ENCODE peak calls at places on chromosome 16, in nine cellular contexts. One of them, this sample, is unnamed.

GRCh38 chr16:53745126-53745525 is 41.2 kb downstream of the FTO start:
- DNase-seq in colonic mucosa: no peak
- DNase-seq in MM.1S: no peak
- DNase-seq in IMR-90: no peak
- DNase-seq in heart left ventricle: no peak
- DNase-seq in RWPE2: no peak
- DNase-seq in A549: no peak
- DNase-seq in heart right ventricle: no peak
- DNase-seq in AG04450: no peak
- DNase-seq in this sample: no peak

GRCh38 chr16:15689290-15689689 is 39.2 kb downstream of the NDE1 start:
- DNase-seq in colonic mucosa: no peak
- DNase-seq in MM.1S: no peak
- DNase-seq in IMR-90: peak; percentile 49
- DNase-seq in heart left ventricle: no peak
- DNase-seq in RWPE2: no peak
- DNase-seq in A549: no peak
- DNase-seq in heart right ventricle: no peak
- DNase-seq in AG04450: no peak
- DNase-seq in this sample: no peak

GRCh38 chr16:4322121-4323035 is 6.5 kb downstream of the GLIS2 start:
- DNase-seq in colonic mucosa: no peak
- DNase-seq in MM.1S: no peak
- DNase-seq in IMR-90: no peak
- DNase-seq in heart left ventricle: no peak
- DNase-seq in RWPE2: peak; percentile 58
- DNase-seq in A549: no peak
- DNase-seq in heart right ventricle: no peak
- DNase-seq in AG04450: no peak
- DNase-seq in this sample: no peak

GRCh38 chr16:12976936-12977335 is 75.5 kb downstream of the SHISA9 start:
- DNase-seq in colonic mucosa: no peak
- DNase-seq in MM.1S: no peak
- DNase-seq in IMR-90: no peak
- DNase-seq in heart left ventricle: no peak
- DNase-seq in RWPE2: no peak
- DNase-seq in A549: peak; percentile 4
- DNase-seq in heart right ventricle: no peak
- DNase-seq in AG04450: no peak
- DNase-seq in this sample: no peak

GRCh38 chr16:71880176-71880575 is 3.8 kb downstream of the ZNF821 start:
- DNase-seq in colonic mucosa: no peak
- DNase-seq in MM.1S: no peak
- DNase-seq in IMR-90: no peak
- DNase-seq in heart left ventricle: no peak
- DNase-seq in RWPE2: no peak
- DNase-seq in A549: no peak
- DNase-seq in heart right ventricle: no peak
- DNase-seq in AG04450: no peak
- DNase-seq in this sample: no peak

GRCh38 chr16:31148896-31149295 is 970 bp downstream of the PRSS36 start:
- DNase-seq in colonic mucosa: no peak
- DNase-seq in MM.1S: no peak
- DNase-seq in IMR-90: no peak
- DNase-seq in heart left ventricle: no peak
- DNase-seq in RWPE2: no peak
- DNase-seq in A549: no peak
- DNase-seq in heart right ventricle: no peak
- DNase-seq in AG04450: no peak
- DNase-seq in this sample: no peak

GRCh38 chr16:17241264-17241835 is 229.4 kb downstream of the XYLT1 start:
- DNase-seq in colonic mucosa: no peak
- DNase-seq in MM.1S: no peak
- DNase-seq in IMR-90: no peak
- DNase-seq in heart left ventricle: no peak
- DNase-seq in RWPE2: no peak
- DNase-seq in A549: no peak
- DNase-seq in heart right ventricle: no peak
- DNase-seq in AG04450: no peak
- DNase-seq in this sample: no peak

GRCh38 chr16:797120-797420 is 3.5 kb downstream of the GNG13 start:
- DNase-seq in colonic mucosa: peak; percentile 39
- DNase-seq in MM.1S: no peak
- DNase-seq in IMR-90: no peak
- DNase-seq in heart left ventricle: no peak
- DNase-seq in RWPE2: no peak
- DNase-seq in A549: peak; percentile 55
- DNase-seq in heart right ventricle: no peak
- DNase-seq in AG04450: no peak
- DNase-seq in this sample: no peak

GRCh38 chr16:10980811-10981210 is 36.4 kb downstream of the CLEC16A start:
- DNase-seq in colonic mucosa: no peak
- DNase-seq in MM.1S: no peak
- DNase-seq in IMR-90: no peak
- DNase-seq in heart left ventricle: no peak
- DNase-seq in RWPE2: no peak
- DNase-seq in A549: no peak
- DNase-seq in heart right ventricle: no peak
- DNase-seq in AG04450: no peak
- DNase-seq in this sample: no peak

GRCh38 chr16:10981697-10982216 is 37.4 kb downstream of the CLEC16A start:
- DNase-seq in colonic mucosa: no peak
- DNase-seq in MM.1S: peak; percentile 31
- DNase-seq in IMR-90: no peak
- DNase-seq in heart left ventricle: no peak
- DNase-seq in RWPE2: no peak
- DNase-seq in A549: peak; percentile 53
- DNase-seq in heart right ventricle: no peak
- DNase-seq in AG04450: no peak
- DNase-seq in this sample: no peak

GRCh38 chr16:10984509-10984908 is 40.1 kb downstream of the CLEC16A start:
- DNase-seq in colonic mucosa: no peak
- DNase-seq in MM.1S: peak; percentile 87
- DNase-seq in IMR-90: peak; percentile 93
- DNase-seq in heart left ventricle: no peak
- DNase-seq in RWPE2: no peak
- DNase-seq in A549: no peak
- DNase-seq in heart right ventricle: no peak
- DNase-seq in AG04450: peak; percentile 65
- DNase-seq in this sample: peak; percentile 62

GRCh38 chr16:10982430-10983174 is 38.2 kb downstream of the CLEC16A start:
- DNase-seq in colonic mucosa: no peak
- DNase-seq in MM.1S: no peak
- DNase-seq in IMR-90: peak; percentile 37
- DNase-seq in heart left ventricle: no peak
- DNase-seq in RWPE2: no peak
- DNase-seq in A549: no peak
- DNase-seq in heart right ventricle: peak; percentile 24
- DNase-seq in AG04450: no peak
- DNase-seq in this sample: no peak

DNA sequence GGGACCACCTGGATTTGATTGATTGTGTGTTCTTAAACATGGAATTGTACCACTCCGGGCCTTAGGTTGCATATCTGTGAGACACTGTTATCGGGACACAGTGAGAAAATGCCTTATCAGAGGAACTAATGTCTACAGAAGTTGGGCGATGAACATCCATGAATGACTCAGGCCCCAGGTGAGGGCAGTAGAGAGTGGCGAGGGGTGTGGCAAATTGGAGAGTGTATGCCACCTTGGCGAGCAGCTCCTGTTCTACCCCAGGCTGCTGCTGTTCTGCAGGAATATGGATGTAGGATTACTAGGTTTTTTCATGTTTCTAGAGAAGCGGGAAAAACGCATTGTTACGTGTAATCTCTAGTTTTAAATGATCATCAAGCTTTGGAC is 38.8 kb downstream of the CLEC16A start:
- DNase-seq in colonic mucosa: peak; percentile 37
- DNase-seq in MM.1S: no peak
- DNase-seq in IMR-90: no peak
- DNase-seq in heart left ventricle: no peak
- DNase-seq in RWPE2: no peak
- DNase-seq in A549: no peak
- DNase-seq in heart right ventricle: no peak
- DNase-seq in AG04450: no peak
- DNase-seq in this sample: no peak
- TF ChIP-seq CTCF in colonic mucosa: peak; percentile 27
- TF ChIP-seq CTCF in MM.1S: peak; percentile 23
- TF ChIP-seq CTCF in IMR-90: no peak
- TF ChIP-seq CTCF in heart left ventricle: no peak
- TF ChIP-seq CTCF in RWPE2: no peak
- TF ChIP-seq CTCF in A549: no peak
- TF ChIP-seq CTCF in heart right ventricle: no peak
- TF ChIP-seq CTCF in AG04450: peak; percentile 4
- TF ChIP-seq CTCF in this sample: no peak

GRCh38 chr16:3183445-3184139 is 4.4 kb upstream of the OR1F1 start:
- DNase-seq in colonic mucosa: no peak
- DNase-seq in MM.1S: no peak
- DNase-seq in IMR-90: no peak
- DNase-seq in heart left ventricle: no peak
- DNase-seq in RWPE2: no peak
- DNase-seq in A549: no peak
- DNase-seq in heart right ventricle: no peak
- DNase-seq in AG04450: no peak
- DNase-seq in this sample: no peak
- H3K9me3 ChIP-seq in colonic mucosa: no peaks in the 10 kb centered on the region
- H3K9me3 ChIP-seq in MM.1S: no peaks in the 10 kb centered on the region
- H3K9me3 ChIP-seq in IMR-90: no peaks in the 10 kb centered on the region
- H3K9me3 ChIP-seq in heart left ventricle: no peaks in the 10 kb centered on the region
- H3K9me3 ChIP-seq in RWPE2: no peaks in the 10 kb centered on the region
- H3K9me3 ChIP-seq in A549: no peaks in the 10 kb centered on the region
- H3K9me3 ChIP-seq in heart right ventricle: no peaks in the 10 kb centered on the region
- H3K9me3 ChIP-seq in AG04450: no peaks in the 10 kb centered on the region
- H3K9me3 ChIP-seq in this sample: no peaks in the 10 kb centered on the region

GRCh38 chr16:73217654-73218053 is 169.7 kb upstream of the ZFHX3 start:
- DNase-seq in colonic mucosa: no peak
- DNase-seq in MM.1S: no peak
- DNase-seq in IMR-90: no peak
- DNase-seq in heart left ventricle: no peak
- DNase-seq in RWPE2: no peak
- DNase-seq in A549: no peak
- DNase-seq in heart right ventricle: no peak
- DNase-seq in AG04450: no peak
- DNase-seq in this sample: no peak
- TF ChIP-seq CTCF in colonic mucosa: no peak
- TF ChIP-seq CTCF in MM.1S: no peak
- TF ChIP-seq CTCF in IMR-90: peak; percentile 21
- TF ChIP-seq CTCF in heart left ventricle: no peak
- TF ChIP-seq CTCF in RWPE2: peak; percentile 35
- TF ChIP-seq CTCF in A549: peak; percentile 28
- TF ChIP-seq CTCF in heart right ventricle: no peak
- TF ChIP-seq CTCF in AG04450: peak; percentile 19
- TF ChIP-seq CTCF in this sample: peak; percentile 24

GRCh38 chr16:64621616-64622015 is 500.2 kb downstream of the CDH11 start:
- DNase-seq in colonic mucosa: no peak
- DNase-seq in MM.1S: no peak
- DNase-seq in IMR-90: no peak
- DNase-seq in heart left ventricle: no peak
- DNase-seq in RWPE2: no peak
- DNase-seq in A549: no peak
- DNase-seq in heart right ventricle: no peak
- DNase-seq in AG04450: no peak
- DNase-seq in this sample: no peak

GRCh38 chr16:64629622-64630021 is 492.2 kb downstream of the CDH11 start:
- DNase-seq in colonic mucosa: no peak
- DNase-seq in MM.1S: no peak
- DNase-seq in IMR-90: no peak
- DNase-seq in heart left ventricle: no peak
- DNase-seq in RWPE2: no peak
- DNase-seq in A549: no peak
- DNase-seq in heart right ventricle: no peak
- DNase-seq in AG04450: no peak
- DNase-seq in this sample: no peak

GRCh38 chr16:64627288-64627687 is 494.6 kb downstream of the CDH11 start:
- DNase-seq in colonic mucosa: no peak
- DNase-seq in MM.1S: no peak
- DNase-seq in IMR-90: no peak
- DNase-seq in heart left ventricle: no peak
- DNase-seq in RWPE2: no peak
- DNase-seq in A549: no peak
- DNase-seq in heart right ventricle: no peak
- DNase-seq in AG04450: no peak
- DNase-seq in this sample: no peak

GRCh38 chr16:64627781-64628180 is 494.1 kb downstream of the CDH11 start:
- DNase-seq in colonic mucosa: no peak
- DNase-seq in MM.1S: no peak
- DNase-seq in IMR-90: no peak
- DNase-seq in heart left ventricle: peak; percentile 68
- DNase-seq in RWPE2: no peak
- DNase-seq in A549: no peak
- DNase-seq in heart right ventricle: peak; percentile 46
- DNase-seq in AG04450: no peak
- DNase-seq in this sample: no peak

DNA sequence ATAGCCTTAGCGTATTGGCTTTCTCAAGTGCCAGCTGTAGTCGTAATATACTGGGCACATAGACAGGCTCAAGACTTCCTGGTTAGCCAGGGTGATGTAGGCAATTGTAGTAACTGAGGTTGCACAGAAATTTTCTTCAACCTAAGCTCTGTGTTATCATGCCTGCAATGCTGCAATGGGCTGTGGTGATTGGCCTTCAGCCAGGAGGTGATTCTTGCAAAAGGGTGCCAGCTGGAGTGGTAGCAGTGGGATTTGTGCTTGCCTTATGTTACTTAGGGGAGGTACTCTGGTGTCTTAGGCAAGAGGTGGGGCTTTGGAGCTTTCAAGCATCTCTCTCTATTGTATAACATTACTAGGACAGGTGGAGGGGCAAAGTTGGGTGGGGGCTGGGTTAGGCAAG is 495.1 kb downstream of the CDH11 start:
- DNase-seq in colonic mucosa: no peak
- DNase-seq in MM.1S: no peak
- DNase-seq in IMR-90: peak; percentile 1
- DNase-seq in heart left ventricle: no peak
- DNase-seq in RWPE2: no peak
- DNase-seq in A549: no peak
- DNase-seq in heart right ventricle: no peak
- DNase-seq in AG04450: no peak
- DNase-seq in this sample: peak; percentile 16
- H3K9me3 ChIP-seq in colonic mucosa: no peaks in the 10 kb centered on the region
- H3K9me3 ChIP-seq in MM.1S: no peaks in the 10 kb centered on the region
- H3K9me3 ChIP-seq in IMR-90: no peaks in the 10 kb centered on the region
- H3K9me3 ChIP-seq in heart left ventricle: no peaks in the 10 kb centered on the region
- H3K9me3 ChIP-seq in RWPE2: no peaks in the 10 kb centered on the region
- H3K9me3 ChIP-seq in A549: no peaks in the 10 kb centered on the region
- H3K9me3 ChIP-seq in heart right ventricle: no peaks in the 10 kb centered on the region
- H3K9me3 ChIP-seq in AG04450: no peaks in the 10 kb centered on the region
- H3K9me3 ChIP-seq in this sample: no peaks in the 10 kb centered on the region

DNA sequence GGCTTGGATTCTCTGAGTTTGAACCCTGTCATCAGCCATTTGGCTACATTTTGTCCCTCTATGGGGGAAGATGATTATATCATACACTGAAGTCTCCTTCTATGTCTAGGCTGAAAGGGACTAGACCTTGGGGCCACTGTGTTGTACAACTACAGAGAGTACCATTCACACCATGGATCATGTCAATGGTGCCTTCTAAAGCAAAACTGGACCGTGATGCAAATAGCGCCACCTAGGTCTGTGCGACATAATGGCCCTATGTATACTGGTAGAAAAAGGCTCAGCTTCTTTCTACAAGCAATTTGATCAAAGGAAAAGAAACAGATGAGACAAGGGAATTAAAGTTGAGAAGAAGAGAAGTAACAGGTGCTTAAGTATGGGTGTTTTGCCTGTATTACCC is 100.7 kb downstream of the LYRM1 start:
- DNase-seq in colonic mucosa: peak; percentile 32
- DNase-seq in MM.1S: peak; percentile 17
- DNase-seq in IMR-90: peak; percentile 4
- DNase-seq in heart left ventricle: no peak
- DNase-seq in RWPE2: no peak
- DNase-seq in A549: peak; percentile 47
- DNase-seq in heart right ventricle: no peak
- DNase-seq in AG04450: no peak
- DNase-seq in this sample: no peak
- TF ChIP-seq CTCF in colonic mucosa: peak; percentile 40
- TF ChIP-seq CTCF in MM.1S: peak; percentile 44
- TF ChIP-seq CTCF in IMR-90: peak; percentile 36
- TF ChIP-seq CTCF in heart left ventricle: no peak
- TF ChIP-seq CTCF in RWPE2: peak; percentile 32
- TF ChIP-seq CTCF in A549: peak; percentile 37
- TF ChIP-seq CTCF in heart right ventricle: peak; percentile 27
- TF ChIP-seq CTCF in AG04450: peak; percentile 44
- TF ChIP-seq CTCF in this sample: peak; percentile 19